ENCODE peak calls at places on chromosomes 6 and 20, in five cellular contexts. C, F, G, V and M are unnamed samples.

GRCh38 chr6:165487347-165487746 is 175.7 kb downstream of the PDE10A start:
- DNase-seq in C (no peak), F (no peak), G (no peak), V (no peak), M (no peak)

GRCh38 chr6:41189968-41190367 is 11.0 kb downstream of the TREML2 start:
- DNase-seq in C (no peak), F (no peak), G (no peak), V (no peak), M (no peak)

GRCh38 chr6:46325561-46326525 is 155.1 kb upstream of the ENPP5 start:
- DNase-seq in C (peak), F (no peak), G (peak), V (no peak), M (no peak)

GRCh38 chr6:160431231-160431630 is 83.1 kb downstream of the SLC22A3 start:
- DNase-seq in C (no peak), F (no peak), G (no peak), V (peak), M (no peak)

GRCh38 chr20:32907886-32908285 is 49.2 kb downstream of the EFCAB8 start:
- DNase-seq in C (peak), F (no peak), G (no peak), V (peak), M (no peak)

GRCh38 chr6:159077123-159077522 is 32.3 kb upstream of the TAGAP start:
- DNase-seq in C (no peak), F (no peak), G (no peak), V (no peak), M (no peak)

GRCh38 chr6:145367149-145367548 is 368.2 kb downstream of the EPM2A start:
- DNase-seq in C (no peak), F (no peak), G (no peak), V (no peak), M (no peak)

GRCh38 chr20:37737806-37738442 is 44.1 kb downstream of the CTNNBL1 start:
- DNase-seq in C (no peak), F (no peak), G (no peak), V (no peak), M (no peak)

GRCh38 chr6:137231156-137231555 is 12.0 kb upstream of the IFNGR1 start:
- DNase-seq in C (no peak), F (no peak), G (no peak), V (no peak), M (no peak)

DNA sequence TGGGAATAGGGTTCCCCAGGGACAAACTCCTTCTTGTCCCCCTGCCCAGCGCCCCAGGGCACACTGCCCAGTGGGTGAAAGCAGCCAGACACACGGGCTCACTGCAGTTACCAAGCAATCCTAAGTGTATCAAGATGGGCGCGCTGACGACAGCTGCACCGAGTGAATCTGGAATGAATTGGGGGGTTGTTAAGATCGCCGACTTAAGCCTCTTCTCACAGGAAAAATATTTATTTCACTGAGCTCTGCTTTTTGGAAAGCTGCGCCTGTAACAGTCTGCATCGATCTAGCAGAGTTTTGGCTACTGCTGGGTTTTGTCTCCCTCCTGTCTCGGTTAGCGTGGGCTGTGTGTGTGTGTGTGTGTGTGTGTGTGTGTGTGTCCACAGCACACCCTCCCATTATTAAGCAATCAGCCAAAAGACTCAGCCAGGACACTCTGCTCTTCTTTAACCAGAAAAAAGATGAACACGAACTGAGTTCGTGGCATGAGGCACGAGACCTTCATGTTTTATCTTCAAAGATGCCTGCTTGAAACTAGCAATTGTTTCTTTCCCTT is 35.9 kb downstream of the RIPOR3 start:
- DNase-seq in C (no peak), F (no peak), G (no peak), V (no peak), M (no peak)
- TF ChIP-seq POLR2AphosphoS5 in C (peak), F (no peak), G (no peak), V (peak), M (no peak)

DNA sequence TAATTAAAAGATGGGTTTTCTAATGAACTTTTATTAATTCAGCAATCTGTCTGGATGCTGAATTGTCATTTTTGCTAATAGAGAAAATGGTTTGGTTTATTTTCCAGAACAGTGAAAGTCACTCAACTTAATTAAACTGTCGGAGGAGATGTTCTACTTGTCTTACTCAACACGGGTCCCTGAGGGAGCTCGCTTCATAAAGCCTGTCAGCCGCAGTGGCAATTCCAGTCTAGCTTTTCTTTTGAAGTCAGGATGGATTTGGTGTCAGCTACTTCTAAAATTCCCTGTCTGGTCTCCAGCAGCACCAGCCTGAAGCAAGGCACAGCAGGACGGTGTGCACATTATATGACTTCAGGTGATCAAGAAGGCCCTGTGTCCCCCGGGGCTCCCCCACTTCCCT is 261.5 kb downstream of the SLC24A3 start:
- DNase-seq in C (no peak), F (no peak), G (no peak), V (no peak), M (no peak)
- TF ChIP-seq POLR2AphosphoS5 in C (no peak), F (no peak), G (no peak), V (no peak), M (no peak)

GRCh38 chr6:39113788-39114187 is 1.2 kb downstream of the SAYSD1 start:
- DNase-seq in C (no peak), F (no peak), G (no peak), V (no peak), M (no peak)
- TF ChIP-seq POLR2AphosphoS5 in C (no peak), F (no peak), G (no peak), V (no peak), M (no peak)

GRCh38 chr20:42361402-42361801 is 743.2 kb upstream of the CHD6 start:
- DNase-seq in C (no peak), F (no peak), G (no peak), V (no peak), M (no peak)

GRCh38 chr20:42366626-42367025 is 748.4 kb upstream of the CHD6 start:
- DNase-seq in C (no peak), F (no peak), G (no peak), V (no peak), M (no peak)

GRCh38 chr20:42359617-42360016 is 741.4 kb upstream of the CHD6 start:
- DNase-seq in C (no peak), F (no peak), G (no peak), V (no peak), M (no peak)

GRCh38 chr20:42368910-42369309 is 750.7 kb upstream of the CHD6 start:
- DNase-seq in C (no peak), F (no peak), G (no peak), V (no peak), M (no peak)

GRCh38 chr20:42364446-42364845 is 746.3 kb upstream of the CHD6 start:
- DNase-seq in C (no peak), F (no peak), G (no peak), V (no peak), M (no peak)
- TF ChIP-seq POLR2AphosphoS5 in C (no peak), F (no peak), G (no peak), V (no peak), M (no peak)

GRCh38 chr20:1595333-1595732 is 24.5 kb downstream of the SIRPB1 start:
- DNase-seq in C (no peak), F (no peak), G (no peak), V (no peak), M (no peak)

GRCh38 chr20:1600736-1601135 is 19.1 kb downstream of the SIRPB1 start:
- DNase-seq in C (no peak), F (no peak), G (no peak), V (no peak), M (no peak)
- TF ChIP-seq POLR2AphosphoS5 in C (no peak), F (no peak), G (no peak), V (no peak), M (no peak)

DNA sequence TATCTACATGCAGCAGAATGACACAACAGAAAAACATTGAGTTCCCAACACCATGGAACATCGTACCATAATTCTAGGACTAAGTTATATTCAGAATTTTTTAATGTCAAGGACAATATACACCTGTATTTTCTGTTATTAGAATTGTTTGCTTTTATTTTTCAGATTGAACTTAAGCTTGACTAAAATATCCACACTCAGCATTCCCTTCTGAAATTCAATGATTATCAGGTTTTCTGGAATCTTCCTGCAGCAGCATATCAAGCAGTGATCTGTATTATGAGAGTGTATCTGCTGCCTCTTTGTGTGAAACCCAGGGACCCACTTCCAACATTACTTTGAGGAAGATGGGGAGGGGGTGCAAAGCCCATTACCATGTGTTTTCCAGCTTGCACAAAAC is 578.6 kb upstream of the JAG1 start:
- DNase-seq in C (no peak), F (no peak), G (no peak), V (no peak), M (no peak)
- TF ChIP-seq POLR2AphosphoS5 in C (no peak), F (no peak), G (no peak), V (no peak), M (no peak)